ENCODE peak calls at places on chromosomes 4 and X, in four cellular contexts. D, C, U and V are unnamed samples.

GRCh38 chrX:38935561-38935960 is 134.3 kb downstream of the MID1IP1 start:
- DNase-seq in D (no peak), C (no peak), U (no peak), V (no peak)

GRCh38 chr4:3518941-3519340 is 13.3 kb downstream of the LRPAP1 start:
- DNase-seq in D (peak; percentile 63), C (no peak), U (no peak), V (no peak)

GRCh38 chrX:22577181-22577580 is 304.5 kb downstream of the CBLL2 start:
- DNase-seq in D (no peak), C (no peak), U (no peak), V (no peak)

GRCh38 chr4:12265554-12265953 is 836.9 kb upstream of the HS3ST1 start:
- DNase-seq in D (no peak), C (no peak), U (no peak), V (no peak)

GRCh38 chrX:63918611-63919010 is 133.6 kb upstream of the ARHGEF9 start:
- DNase-seq in D (no peak), C (peak; percentile 58), U (no peak), V (no peak)

GRCh38 chrX:16914058-16914457 is 32.4 kb upstream of the REPS2 start:
- DNase-seq in D (no peak), C (no peak), U (no peak), V (no peak)

GRCh38 chr4:124386163-124386562 is 326.4 kb downstream of the ANKRD50 start:
- DNase-seq in D (no peak), C (no peak), U (no peak), V (no peak)

GRCh38 chr4:8016527-8016926 is 76.9 kb upstream of the AFAP1 start:
- DNase-seq in D (no peak), C (no peak), U (no peak), V (no peak)

GRCh38 chr4:98572697-98573096 is 85.7 kb downstream of the TSPAN5 start:
- DNase-seq in D (no peak), C (no peak), U (no peak), V (no peak)

GRCh38 chr4:37835031-37835430 is 8.5 kb downstream of the PGM2 start:
- DNase-seq in D (no peak), C (no peak), U (no peak), V (no peak)

GRCh38 chrX:24682739-24683432 is 10.8 kb upstream of the POLA1 start:
- DNase-seq in D (no peak), C (no peak), U (no peak), V (no peak)

GRCh38 chrX:153763989-153764755 is at the start of gene PLXNB3:
- DNase-seq in D (peak; percentile 90), C (peak; percentile 87), U (peak; percentile 67), V (peak; percentile 70)

GRCh38 chr4:4260185-4260751 is 12.2 kb upstream of the TMEM128 start:
- DNase-seq in D (no peak), C (peak; percentile 86), U (peak; percentile 72), V (no peak)

GRCh38 chr4:186844059-186844681 is 120.5 kb upstream of the FAT1 start:
- DNase-seq in D (no peak), C (no peak), U (no peak), V (no peak)

GRCh38 chr4:137794779-137795178 is 262.5 kb upstream of the PCDH18 start:
- DNase-seq in D (no peak), C (no peak), U (no peak), V (no peak)

GRCh38 chrX:49792376-49792775 is 36.7 kb upstream of the PAGE4 start:
- DNase-seq in D (no peak), C (no peak), U (no peak), V (no peak)

GRCh38 chrX:111100191-111100590 is 4.2 kb downstream of the PAK3 start:
- DNase-seq in D (no peak), C (peak; percentile 84), U (peak; percentile 54), V (no peak)

GRCh38 chr4:154490261-154490588 is 1.4 kb downstream of the DCHS2 start:
- DNase-seq in D (no peak), C (no peak), U (no peak), V (no peak)

GRCh38 chr4:158829254-158829653 is 60.4 kb downstream of the FNIP2 start:
- DNase-seq in D (no peak), C (no peak), U (no peak), V (no peak)
- H3K27ac ChIP-seq in D (peak overlapping the region; percentile 20), C (no peak overlapping the region), U (no peak overlapping the region), V (no peak overlapping the region)

GRCh38 chrX:125439194-125439849 is 119.7 kb downstream of the TEX13C start:
- DNase-seq in D (no peak), C (peak; percentile 79), U (no peak), V (no peak)

GRCh38 chrX:125444659-125445058 is 125.0 kb downstream of the TEX13C start:
- DNase-seq in D (no peak), C (no peak), U (no peak), V (no peak)
- H3K27ac ChIP-seq in D (no peak overlapping the region), C (no peak overlapping the region), U (no peak overlapping the region), V (no peak overlapping the region)

GRCh38 chr4:88535090-88535755 is 11.6 kb upstream of the PYURF start:
- DNase-seq in D (no peak), C (no peak), U (no peak), V (no peak)
- H3K27ac ChIP-seq in D (no peak overlapping the region), C (no peak overlapping the region), U (no peak overlapping the region), V (no peak overlapping the region)

DNA sequence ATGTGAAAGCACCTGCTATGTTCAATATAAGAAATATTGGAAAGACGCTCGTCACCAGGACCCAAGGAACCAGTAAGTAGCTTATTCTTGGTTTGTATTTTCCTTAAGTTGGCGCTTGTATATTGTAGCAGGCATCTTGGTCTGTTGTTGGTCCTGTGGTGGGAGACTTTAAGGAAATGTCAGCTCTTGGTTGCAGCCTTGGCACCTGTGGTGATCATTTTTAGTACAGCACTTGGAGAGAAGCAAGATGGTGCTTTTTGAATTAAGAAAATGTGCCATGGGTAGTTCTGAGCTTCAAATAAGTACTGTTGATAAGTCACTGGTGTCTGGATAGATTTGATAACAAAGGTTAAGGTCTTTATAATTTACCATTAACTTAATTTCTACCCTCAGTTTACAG is 1.1 kb downstream of the RPS3A start:
- DNase-seq in D (no peak), C (peak; percentile 54), U (no peak), V (no peak)
- H3K27ac ChIP-seq in D (no peak overlapping the region), C (peak overlapping the region; percentile 84), U (peak overlapping the region; percentile 84), V (peak overlapping the region; percentile 68)

GRCh38 chr4:146381263-146381872 is 140.4 kb downstream of the SLC10A7 start:
- DNase-seq in D (no peak), C (no peak), U (no peak), V (no peak)
- H3K27ac ChIP-seq in D (no peak overlapping the region), C (no peak overlapping the region), U (no peak overlapping the region), V (no peak overlapping the region)

DNA sequence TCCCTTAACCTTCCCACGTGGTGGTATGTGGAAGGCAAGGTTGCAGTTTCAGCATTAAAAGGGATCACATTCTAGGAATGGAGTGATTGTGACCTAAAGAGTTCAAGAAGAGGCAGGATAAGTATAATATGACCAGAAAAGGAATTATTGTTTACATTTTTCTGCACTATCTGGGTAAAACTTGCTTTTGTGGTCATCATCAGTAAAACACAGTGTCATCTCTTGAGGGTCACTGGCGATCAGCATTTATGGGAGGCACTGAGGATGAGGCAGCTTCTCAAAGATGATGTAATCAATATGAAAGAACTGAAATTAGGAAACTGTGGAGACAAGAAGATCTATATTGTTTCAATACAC is 88.7 kb downstream of the CFAP299 start:
- DNase-seq in D (no peak), C (no peak), U (no peak), V (no peak)
- H3K27ac ChIP-seq in D (no peak overlapping the region), C (no peak overlapping the region), U (no peak overlapping the region), V (no peak overlapping the region)

GRCh38 chr4:26299254-26299882 is 21.4 kb upstream of the RBPJ start:
- DNase-seq in D (no peak), C (no peak), U (no peak), V (no peak)
- H3K27ac ChIP-seq in D (no peak overlapping the region), C (no peak overlapping the region), U (peak overlapping the region; percentile 26), V (no peak overlapping the region)

GRCh38 chr4:71126719-71127118 is 133.3 kb downstream of the DCK start:
- DNase-seq in D (no peak), C (no peak), U (no peak), V (no peak)
- H3K27ac ChIP-seq in D (no peak overlapping the region), C (no peak overlapping the region), U (no peak overlapping the region), V (no peak overlapping the region)